ENCODE peak calls at places on chromosomes 6 and 20, in seven cellular contexts. W is progenitor cell of endocrine pancreas, Z is foreskin fibroblast, J is hepatocyte, N is AG09309, G is fibroblast of the aortic adventitia, L is epithelial cell of esophagus. H is an unnamed sample.

GRCh38 chr20:12740647-12741046 is 268.1 kb upstream of the SPTLC3 start:
- DNase-seq in N (no peak), W (no peak), Z (no peak), L (no peak), J (no peak), G (no peak), H (no peak)

GRCh38 chr20:59071224-59071623 is 28.6 kb upstream of the PRELID3B start:
- DNase-seq in N (no peak), W (no peak), Z (no peak), L (no peak), J (no peak), G (no peak), H (no peak)

GRCh38 chr6:153790048-153790447 is 249.0 kb upstream of the OPRM1 start:
- DNase-seq in L (peak), J (peak), Z (peak), N (no peak), G (peak), W (no peak), H (no peak)

GRCh38 chr6:28657756-28658465 is 132.2 kb downstream of the GPX5 start:
- DNase-seq in G (peak), N (no peak), L (peak), J (peak), Z (peak), W (peak), H (no peak)

GRCh38 chr20:3901028-3901746 is 12.0 kb downstream of the PANK2 start:
- DNase-seq in Z (peak), L (no peak), N (no peak), G (peak), W (no peak), J (no peak), H (no peak)

GRCh38 chr6:141265748-141266647 is 866.7 kb upstream of the GJE1 start:
- DNase-seq in W (no peak), L (peak), G (peak), N (no peak), Z (peak), J (no peak), H (no peak)

GRCh38 chr6:137013738-137014602 is 30.8 kb downstream of the IL20RA start:
- DNase-seq in Z (peak), L (peak), W (no peak), N (peak), G (peak), J (peak), H (no peak)

GRCh38 chr6:811806-812205 is 118.9 kb upstream of the EXOC2 start:
- DNase-seq in L (no peak), J (no peak), W (no peak), N (peak), G (peak), Z (peak), H (no peak)

GRCh38 chr6:8526619-8527018 is 91.3 kb upstream of the SLC35B3 start:
- DNase-seq in N (no peak), G (no peak), W (no peak), L (no peak), Z (no peak), J (no peak), H (no peak)

GRCh38 chr20:43387737-43388136 is 70.0 kb upstream of the SRSF6 start:
- DNase-seq in L (no peak), J (no peak), W (no peak), N (no peak), G (no peak), Z (no peak), H (no peak)

GRCh38 chr6:13466304-13467215 is 20.8 kb downstream of the GFOD1 start:
- DNase-seq in W (no peak), Z (no peak), G (no peak), L (no peak), J (no peak), N (no peak), H (no peak)

GRCh38 chr6:7543761-7544424 is 2.4 kb downstream of the DSP start:
- DNase-seq in Z (no peak), L (peak), W (no peak), G (no peak), J (peak), N (no peak), H (no peak)

GRCh38 chr20:2005831-2006426 is 12.1 kb upstream of the PDYN start:
- DNase-seq in L (peak), G (peak), N (no peak), Z (peak), W (peak), J (peak), H (no peak)

GRCh38 chr6:169640347-169640972 is 61.4 kb downstream of the WDR27 start:
- DNase-seq in W (no peak), Z (peak), J (no peak), G (peak), L (no peak), N (peak), H (peak)

GRCh38 chr20:36217226-36217625 is 19.1 kb upstream of the AAR2 start:
- DNase-seq in N (no peak), W (no peak), J (peak), L (peak), Z (no peak), G (no peak), H (no peak)

GRCh38 chr6:92723390-92723931 is 695.9 kb downstream of the EPHA7 start:
- DNase-seq in N (no peak), W (no peak), J (no peak), Z (no peak), L (peak), G (no peak), H (no peak)

GRCh38 chr20:58236612-58237317 is 8.3 kb upstream of the ANKRD60 start:
- DNase-seq in N (no peak), W (peak), Z (peak), G (peak), L (peak), J (peak), H (no peak)

GRCh38 chr6:132190097-132190814 is 211.0 kb downstream of the MOXD1 start:
- DNase-seq in Z (peak), L (no peak), N (peak), G (peak), W (no peak), J (no peak), H (no peak)

GRCh38 chr20:37305839-37306238 is 16.4 kb downstream of the MANBAL start:
- DNase-seq in W (no peak), Z (no peak), J (no peak), L (no peak), N (no peak), G (no peak), H (no peak)

GRCh38 chr6:27575594-27576361 is 102.9 kb upstream of the ZNF184 start:
- DNase-seq in G (no peak), Z (no peak), N (no peak), W (no peak), L (peak), J (no peak), H (no peak)

GRCh38 chr20:43900496-43900895 is 14.2 kb upstream of the TOX2 start:
- DNase-seq in W (no peak), N (no peak), L (no peak), Z (no peak), J (no peak), G (no peak), H (no peak)

GRCh38 chr6:18147160-18147559 is 7.7 kb downstream of the TPMT start:
- DNase-seq in W (no peak), G (peak), Z (peak), L (peak), N (peak), J (peak), H (no peak)

GRCh38 chr6:36547646-36548400 is 544 bp upstream of the STK38 start:
- DNase-seq in N (no peak), G (no peak), L (no peak), Z (no peak), J (no peak), W (no peak), H (no peak)

GRCh38 chr6:170271771-170272314 is 19.0 kb downstream of the DLL1 start:
- DNase-seq in W (no peak), J (no peak), N (no peak), G (no peak), Z (no peak), L (no peak), H (no peak)

GRCh38 chr6:158067436-158068015 is 85.9 kb downstream of the SYNJ2 start:
- DNase-seq in Z (no peak), N (no peak), W (no peak), J (no peak), L (peak), G (no peak), H (no peak)

GRCh38 chr20:36823126-36823525 is 49.6 kb upstream of the DSN1 start:
- DNase-seq in J (no peak), L (no peak), Z (no peak), W (no peak), N (no peak), G (no peak), H (no peak)

GRCh38 chr20:35856866-35857265 is 85.1 kb downstream of the PHF20 start:
- DNase-seq in N (no peak), Z (no peak), W (no peak), L (no peak), G (no peak), J (no peak), H (no peak)

GRCh38 chr6:114144887-114145851 is 174.2 kb upstream of the HDAC2 start:
- DNase-seq in G (no peak), W (no peak), J (peak), N (no peak), L (no peak), Z (no peak), H (no peak)

GRCh38 chr20:49909499-49910339 is 5.6 kb downstream of the SPATA2 start:
- DNase-seq in L (no peak), J (peak), N (no peak), Z (no peak), W (no peak), G (no peak), H (no peak)

GRCh38 chr6:144695858-144696533 is 410.9 kb downstream of the UTRN start:
- DNase-seq in N (no peak), G (no peak), J (no peak), L (no peak), Z (no peak), W (no peak), H (no peak)

GRCh38 chr6:90294989-90295853 is 1.4 kb downstream of the BACH2 start:
- DNase-seq in J (peak), N (no peak), L (peak), Z (peak), W (peak), G (peak), H (no peak)

GRCh38 chr6:116511424-116512131 is at the start of gene CALHM5:
- DNase-seq in L (peak), N (peak), G (peak), W (no peak), Z (peak), J (peak), H (no peak)

GRCh38 chr6:99151634-99152344 is 197.7 kb downstream of the FAXC start:
- DNase-seq in W (peak), Z (no peak), J (peak), G (peak), N (no peak), L (peak), H (no peak)

GRCh38 chr6:44731485-44732095 is 344.1 kb downstream of the CDC5L start:
- DNase-seq in W (no peak), N (no peak), J (no peak), Z (no peak), L (no peak), G (no peak), H (peak)

GRCh38 chr20:32210206-32210605 is 2.5 kb downstream of the POFUT1 start:
- DNase-seq in N (no peak), W (no peak), Z (no peak), G (no peak), J (no peak), L (peak), H (no peak)

GRCh38 chr6:40348591-40348990 is 238.6 kb downstream of the LRFN2 start:
- DNase-seq in G (no peak), J (no peak), L (no peak), Z (no peak), N (no peak), W (peak), H (peak)

GRCh38 chr6:73637404-73637803 is 16.4 kb downstream of the SLC17A5 start:
- DNase-seq in W (no peak), G (no peak), N (no peak), Z (no peak), L (no peak), J (no peak), H (no peak)

GRCh38 chr6:5518936-5519491 is 257.7 kb downstream of the FARS2 start:
- DNase-seq in N (no peak), G (peak), Z (no peak), W (no peak), J (no peak), L (no peak), H (no peak)

GRCh38 chr6:30716879-30717128 is 277 bp downstream of the MDC1 start:
- DNase-seq in L (no peak), J (no peak), G (no peak), N (no peak), Z (no peak), W (no peak), H (no peak)

GRCh38 chr6:30714263-30714662 is 2.8 kb downstream of the MDC1 start:
- DNase-seq in W (no peak), J (no peak), L (no peak), N (no peak), G (no peak), Z (no peak), H (no peak)

GRCh38 chr6:30719356-30719755 is 796 bp upstream of the TUBB start:
- DNase-seq in W (no peak), L (no peak), N (no peak), Z (no peak), J (no peak), G (no peak), H (no peak)

GRCh38 chr6:30719791-30720737 is at the start of gene TUBB:
- DNase-seq in L (peak), W (peak), N (peak), Z (peak), G (peak), J (peak), H (peak)

GRCh38 chr6:30717129-30717844 is at the start of gene MDC1:
- DNase-seq in G (peak), W (peak), N (peak), Z (peak), J (peak), L (peak), H (peak)
- TF ChIP-seq CTCF in G (peak), W (peak), N (peak), Z (peak), J (peak), L (peak), H (no peak)

DNA sequence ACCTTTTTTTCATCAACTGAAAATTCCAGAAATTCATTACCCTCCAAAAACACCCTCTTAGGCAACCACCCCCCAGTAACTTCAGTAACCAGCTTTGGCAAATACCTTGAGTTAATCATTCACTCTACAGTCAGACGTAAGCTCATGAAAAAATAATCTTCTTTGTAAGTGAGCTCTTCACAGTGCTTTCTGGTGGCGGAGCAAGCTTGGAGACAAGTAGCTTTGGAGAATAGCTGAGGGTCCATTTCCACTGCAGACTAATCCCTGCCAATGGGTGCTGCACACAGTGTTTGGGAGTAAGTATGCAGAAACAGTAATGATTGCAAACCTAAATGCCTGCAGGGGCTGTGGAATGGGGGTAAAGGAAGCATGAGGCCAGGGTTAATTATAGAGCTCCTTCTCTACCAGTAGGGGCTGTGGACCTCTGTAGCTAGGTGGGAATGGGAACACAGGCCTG is 56.8 kb upstream of the HINT3 start:
- DNase-seq in Z (no peak), W (no peak), J (no peak), L (no peak), G (no peak), N (no peak), H (no peak)
- TF ChIP-seq CTCF in Z (no peak), W (peak), J (no peak), L (no peak), G (no peak), N (no peak), H (no peak)

DNA sequence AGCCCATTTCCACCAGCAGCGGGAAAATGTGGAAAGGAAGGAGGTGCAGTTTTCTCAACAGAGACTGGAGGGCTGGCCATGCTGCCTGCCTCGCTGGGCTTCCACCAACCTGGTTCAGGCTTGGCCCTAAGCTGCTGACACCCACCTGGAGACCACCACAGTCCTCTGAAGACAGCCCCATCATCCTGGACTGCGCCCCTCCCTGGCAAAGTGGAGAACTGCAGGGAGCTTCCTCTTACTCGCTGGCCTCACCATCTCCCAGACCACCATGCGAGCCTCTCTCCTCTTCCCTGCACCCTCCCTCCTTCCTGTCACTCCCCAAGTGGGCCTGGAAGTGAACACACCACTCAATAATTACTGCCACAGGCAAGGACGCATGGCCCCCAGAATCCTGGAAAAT is 71.5 kb downstream of the PSMG4 start:
- DNase-seq in Z (no peak), J (no peak), L (no peak), N (no peak), W (no peak), G (no peak), H (no peak)
- TF ChIP-seq CTCF in Z (no peak), J (no peak), L (no peak), N (no peak), W (no peak), G (no peak), H (no peak)

GRCh38 chr6:119628691-119629621 is 279.4 kb upstream of the MAN1A1 start:
- DNase-seq in N (no peak), Z (no peak), J (no peak), G (peak), L (no peak), W (no peak), H (no peak)
- TF ChIP-seq CTCF in N (no peak), Z (no peak), J (no peak), G (peak), L (peak), W (peak), H (no peak)

DNA sequence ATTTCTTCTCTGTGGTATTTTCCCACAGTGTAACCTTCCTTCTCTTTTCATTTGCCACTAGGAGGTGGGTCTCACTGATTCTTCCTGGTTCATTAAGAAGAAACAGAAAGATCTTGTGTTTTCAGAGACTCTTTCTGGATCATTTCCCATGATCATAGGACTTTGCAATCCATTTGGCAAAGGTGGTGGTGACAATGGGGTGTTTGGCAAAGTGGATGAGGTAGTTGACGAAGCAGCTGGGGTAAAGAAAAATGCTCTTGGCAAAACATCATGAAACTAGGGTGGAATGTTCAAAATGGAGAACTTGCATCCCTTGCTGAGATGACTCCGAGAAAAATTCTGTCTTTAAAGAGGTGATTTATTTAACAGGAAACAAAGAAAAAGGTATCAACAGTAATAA is 50.6 kb downstream of the TRAF3IP2 start:
- DNase-seq in N (peak), L (no peak), G (peak), W (no peak), Z (peak), J (no peak), H (no peak)
- TF ChIP-seq CTCF in N (peak), L (no peak), G (peak), W (no peak), Z (peak), J (no peak), H (no peak)

GRCh38 chr6:140052757-140053729 is 678.6 kb upstream of the CITED2 start:
- DNase-seq in Z (peak), J (peak), W (no peak), N (no peak), L (peak), G (peak), H (no peak)
- TF ChIP-seq CTCF in Z (peak), J (peak), W (peak), N (peak), L (peak), G (peak), H (no peak)

DNA sequence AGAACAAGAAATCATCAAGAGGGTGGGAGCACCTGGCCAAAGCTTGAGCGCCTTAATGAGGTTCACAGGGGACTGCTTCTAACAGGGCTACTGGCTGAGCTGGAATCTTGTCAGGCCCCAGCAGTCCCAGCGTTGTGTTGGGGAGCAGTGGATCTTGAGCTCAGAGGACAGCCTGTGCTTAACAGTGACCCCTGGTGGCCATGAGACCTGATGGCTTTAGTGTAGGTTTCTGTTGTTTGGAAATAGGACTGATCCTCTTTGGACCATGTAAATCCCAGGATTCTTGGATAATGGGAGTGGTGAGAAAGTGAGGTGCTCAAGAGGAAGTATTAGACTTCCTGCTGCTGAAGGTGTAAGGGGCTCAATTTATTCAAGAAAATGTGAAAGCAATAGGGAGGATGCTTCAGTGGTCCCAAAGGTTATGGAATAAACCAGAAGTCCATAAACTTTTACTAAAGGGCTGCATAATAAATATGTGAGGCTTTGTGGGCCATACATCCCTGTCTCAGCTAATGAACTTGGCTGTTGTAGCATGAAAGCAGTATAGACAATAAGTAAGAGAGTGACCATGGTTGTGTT is 216.2 kb downstream of the NFATC2 start:
- DNase-seq in L (peak), N (no peak), G (peak), W (peak), Z (peak), J (peak), H (no peak)
- TF ChIP-seq CTCF in L (peak), N (peak), G (peak), W (peak), Z (peak), J (peak), H (no peak)

GRCh38 chr6:107607109-107607508 is 117.2 kb downstream of the SOBP start:
- DNase-seq in Z (no peak), N (no peak), W (no peak), G (peak), J (peak), L (no peak), H (no peak)

GRCh38 chr6:107606407-107606806 is 116.5 kb downstream of the SOBP start:
- DNase-seq in W (no peak), L (no peak), N (no peak), J (no peak), G (no peak), Z (no peak), H (no peak)

GRCh38 chr6:107601406-107601805 is 111.5 kb downstream of the SOBP start:
- DNase-seq in Z (no peak), J (no peak), N (no peak), W (no peak), G (no peak), L (no peak), H (peak)

GRCh38 chr6:107603029-107603428 is 113.1 kb downstream of the SOBP start:
- DNase-seq in N (no peak), Z (no peak), J (no peak), L (no peak), W (no peak), G (no peak), H (peak)

GRCh38 chr6:107604549-107604948 is 114.6 kb downstream of the SOBP start:
- DNase-seq in L (peak), J (no peak), Z (no peak), G (no peak), N (no peak), W (no peak), H (no peak)
- TF ChIP-seq CTCF in L (no peak), J (no peak), Z (no peak), G (no peak), N (no peak), W (no peak), H (no peak)

H was measured in vagina.